ENCODE peak calls at places on chromosomes 1 and 21, in ten cellular contexts. One of them, this sample, is unnamed.

GRCh38 chr1:211520641-211521040 is 28.7 kb upstream of the RD3 start:
- DNase-seq in EH: no peak
- DNase-seq in stimulated activated CD8-positive, alpha-beta memory T cell treated with anti-CD3 and anti-CD28 coated beads, Interleukin-4, amount 100 ng/mL, for 24 hours: no peak
- DNase-seq in HFFc6: peak; percentile 8
- DNase-seq in colonic mucosa: no peak
- DNase-seq in AG10803: no peak
- DNase-seq in NCI-H748 treated with DMSO at 0.1 percent for 48 hours: no peak
- DNase-seq in epithelial cell of prostate: no peak
- DNase-seq in dermis microvascular lymphatic vessel endothelial cell: peak; percentile 23
- DNase-seq in substantia nigra: no peak
- DNase-seq in this sample: no peak

GRCh38 chr1:234540404-234540762 is 61.4 kb upstream of the TARBP1 start:
- DNase-seq in EH: no peak
- DNase-seq in stimulated activated CD8-positive, alpha-beta memory T cell treated with anti-CD3 and anti-CD28 coated beads, Interleukin-4, amount 100 ng/mL, for 24 hours: no peak
- DNase-seq in HFFc6: no peak
- DNase-seq in colonic mucosa: no peak
- DNase-seq in AG10803: no peak
- DNase-seq in NCI-H748 treated with DMSO at 0.1 percent for 48 hours: no peak
- DNase-seq in epithelial cell of prostate: no peak
- DNase-seq in dermis microvascular lymphatic vessel endothelial cell: no peak
- DNase-seq in substantia nigra: no peak
- DNase-seq in this sample: no peak

GRCh38 chr1:11193376-11193775 is 4.2 kb downstream of the ANGPTL7 start:
- DNase-seq in EH: no peak
- DNase-seq in stimulated activated CD8-positive, alpha-beta memory T cell treated with anti-CD3 and anti-CD28 coated beads, Interleukin-4, amount 100 ng/mL, for 24 hours: no peak
- DNase-seq in HFFc6: no peak
- DNase-seq in colonic mucosa: no peak
- DNase-seq in AG10803: no peak
- DNase-seq in NCI-H748 treated with DMSO at 0.1 percent for 48 hours: no peak
- DNase-seq in epithelial cell of prostate: no peak
- DNase-seq in dermis microvascular lymphatic vessel endothelial cell: no peak
- DNase-seq in substantia nigra: no peak
- DNase-seq in this sample: no peak

GRCh38 chr1:221511797-221512196 is 230.1 kb downstream of the DUSP10 start:
- DNase-seq in EH: no peak
- DNase-seq in stimulated activated CD8-positive, alpha-beta memory T cell treated with anti-CD3 and anti-CD28 coated beads, Interleukin-4, amount 100 ng/mL, for 24 hours: no peak
- DNase-seq in HFFc6: no peak
- DNase-seq in colonic mucosa: no peak
- DNase-seq in AG10803: no peak
- DNase-seq in NCI-H748 treated with DMSO at 0.1 percent for 48 hours: no peak
- DNase-seq in epithelial cell of prostate: no peak
- DNase-seq in dermis microvascular lymphatic vessel endothelial cell: no peak
- DNase-seq in substantia nigra: no peak
- DNase-seq in this sample: no peak

GRCh38 chr1:88302843-88303486 is 381.1 kb upstream of the PKN2 start:
- DNase-seq in EH: peak; percentile 19
- DNase-seq in stimulated activated CD8-positive, alpha-beta memory T cell treated with anti-CD3 and anti-CD28 coated beads, Interleukin-4, amount 100 ng/mL, for 24 hours: no peak
- DNase-seq in HFFc6: peak; percentile 1
- DNase-seq in colonic mucosa: no peak
- DNase-seq in AG10803: peak; percentile 43
- DNase-seq in NCI-H748 treated with DMSO at 0.1 percent for 48 hours: no peak
- DNase-seq in epithelial cell of prostate: no peak
- DNase-seq in dermis microvascular lymphatic vessel endothelial cell: peak; percentile 42
- DNase-seq in substantia nigra: no peak
- DNase-seq in this sample: no peak

GRCh38 chr1:168324745-168325425 is 44.2 kb downstream of the TBX19 start:
- DNase-seq in EH: no peak
- DNase-seq in stimulated activated CD8-positive, alpha-beta memory T cell treated with anti-CD3 and anti-CD28 coated beads, Interleukin-4, amount 100 ng/mL, for 24 hours: no peak
- DNase-seq in HFFc6: no peak
- DNase-seq in colonic mucosa: no peak
- DNase-seq in AG10803: no peak
- DNase-seq in NCI-H748 treated with DMSO at 0.1 percent for 48 hours: no peak
- DNase-seq in epithelial cell of prostate: no peak
- DNase-seq in dermis microvascular lymphatic vessel endothelial cell: no peak
- DNase-seq in substantia nigra: no peak
- DNase-seq in this sample: no peak

GRCh38 chr21:42564561-42564971 is 50.9 kb downstream of the SLC37A1 start:
- DNase-seq in EH: no peak
- DNase-seq in stimulated activated CD8-positive, alpha-beta memory T cell treated with anti-CD3 and anti-CD28 coated beads, Interleukin-4, amount 100 ng/mL, for 24 hours: no peak
- DNase-seq in HFFc6: no peak
- DNase-seq in colonic mucosa: no peak
- DNase-seq in AG10803: no peak
- DNase-seq in NCI-H748 treated with DMSO at 0.1 percent for 48 hours: no peak
- DNase-seq in epithelial cell of prostate: no peak
- DNase-seq in dermis microvascular lymphatic vessel endothelial cell: no peak
- DNase-seq in substantia nigra: no peak
- DNase-seq in this sample: no peak

GRCh38 chr1:230431517-230431916 is 5.4 kb upstream of the PGBD5 start:
- DNase-seq in EH: no peak
- DNase-seq in stimulated activated CD8-positive, alpha-beta memory T cell treated with anti-CD3 and anti-CD28 coated beads, Interleukin-4, amount 100 ng/mL, for 24 hours: no peak
- DNase-seq in HFFc6: no peak
- DNase-seq in colonic mucosa: no peak
- DNase-seq in AG10803: no peak
- DNase-seq in NCI-H748 treated with DMSO at 0.1 percent for 48 hours: no peak
- DNase-seq in epithelial cell of prostate: no peak
- DNase-seq in dermis microvascular lymphatic vessel endothelial cell: no peak
- DNase-seq in substantia nigra: no peak
- DNase-seq in this sample: no peak

GRCh38 chr1:229751629-229752028 is 125.6 kb downstream of the URB2 start:
- DNase-seq in EH: no peak
- DNase-seq in stimulated activated CD8-positive, alpha-beta memory T cell treated with anti-CD3 and anti-CD28 coated beads, Interleukin-4, amount 100 ng/mL, for 24 hours: no peak
- DNase-seq in HFFc6: no peak
- DNase-seq in colonic mucosa: no peak
- DNase-seq in AG10803: no peak
- DNase-seq in NCI-H748 treated with DMSO at 0.1 percent for 48 hours: no peak
- DNase-seq in epithelial cell of prostate: no peak
- DNase-seq in dermis microvascular lymphatic vessel endothelial cell: no peak
- DNase-seq in substantia nigra: no peak
- DNase-seq in this sample: no peak

GRCh38 chr1:219931033-219931432 is 2.7 kb upstream of the SLC30A10 start:
- DNase-seq in EH: no peak
- DNase-seq in stimulated activated CD8-positive, alpha-beta memory T cell treated with anti-CD3 and anti-CD28 coated beads, Interleukin-4, amount 100 ng/mL, for 24 hours: no peak
- DNase-seq in HFFc6: no peak
- DNase-seq in colonic mucosa: no peak
- DNase-seq in AG10803: no peak
- DNase-seq in NCI-H748 treated with DMSO at 0.1 percent for 48 hours: no peak
- DNase-seq in epithelial cell of prostate: no peak
- DNase-seq in dermis microvascular lymphatic vessel endothelial cell: no peak
- DNase-seq in substantia nigra: no peak
- DNase-seq in this sample: no peak

GRCh38 chr21:45248893-45249381 is 38.8 kb downstream of the POFUT2 start:
- DNase-seq in EH: peak; percentile 41
- DNase-seq in stimulated activated CD8-positive, alpha-beta memory T cell treated with anti-CD3 and anti-CD28 coated beads, Interleukin-4, amount 100 ng/mL, for 24 hours: no peak
- DNase-seq in HFFc6: no peak
- DNase-seq in colonic mucosa: no peak
- DNase-seq in AG10803: peak; percentile 42
- DNase-seq in NCI-H748 treated with DMSO at 0.1 percent for 48 hours: no peak
- DNase-seq in epithelial cell of prostate: no peak
- DNase-seq in dermis microvascular lymphatic vessel endothelial cell: no peak
- DNase-seq in substantia nigra: no peak
- DNase-seq in this sample: no peak

GRCh38 chr1:184035719-184036516 is 1.6 kb downstream of the COLGALT2 start:
- DNase-seq in EH: no peak
- DNase-seq in stimulated activated CD8-positive, alpha-beta memory T cell treated with anti-CD3 and anti-CD28 coated beads, Interleukin-4, amount 100 ng/mL, for 24 hours: no peak
- DNase-seq in HFFc6: no peak
- DNase-seq in colonic mucosa: no peak
- DNase-seq in AG10803: no peak
- DNase-seq in NCI-H748 treated with DMSO at 0.1 percent for 48 hours: no peak
- DNase-seq in epithelial cell of prostate: no peak
- DNase-seq in dermis microvascular lymphatic vessel endothelial cell: no peak
- DNase-seq in substantia nigra: no peak
- DNase-seq in this sample: no peak

GRCh38 chr1:192654607-192655389 is 18.9 kb downstream of the RGS13 start:
- DNase-seq in EH: peak; percentile 80
- DNase-seq in stimulated activated CD8-positive, alpha-beta memory T cell treated with anti-CD3 and anti-CD28 coated beads, Interleukin-4, amount 100 ng/mL, for 24 hours: no peak
- DNase-seq in HFFc6: peak; percentile 75
- DNase-seq in colonic mucosa: no peak
- DNase-seq in AG10803: peak; percentile 59
- DNase-seq in NCI-H748 treated with DMSO at 0.1 percent for 48 hours: no peak
- DNase-seq in epithelial cell of prostate: no peak
- DNase-seq in dermis microvascular lymphatic vessel endothelial cell: peak; percentile 13
- DNase-seq in substantia nigra: no peak
- DNase-seq in this sample: no peak

GRCh38 chr1:93770640-93771039 is 89.0 kb upstream of the BCAR3 start:
- DNase-seq in EH: peak; percentile 41
- DNase-seq in stimulated activated CD8-positive, alpha-beta memory T cell treated with anti-CD3 and anti-CD28 coated beads, Interleukin-4, amount 100 ng/mL, for 24 hours: no peak
- DNase-seq in HFFc6: no peak
- DNase-seq in colonic mucosa: no peak
- DNase-seq in AG10803: no peak
- DNase-seq in NCI-H748 treated with DMSO at 0.1 percent for 48 hours: no peak
- DNase-seq in epithelial cell of prostate: no peak
- DNase-seq in dermis microvascular lymphatic vessel endothelial cell: peak; percentile 17
- DNase-seq in substantia nigra: no peak
- DNase-seq in this sample: no peak

GRCh38 chr1:41073971-41074370 is 52.4 kb upstream of the SLFNL1 start:
- DNase-seq in EH: peak; percentile 79
- DNase-seq in stimulated activated CD8-positive, alpha-beta memory T cell treated with anti-CD3 and anti-CD28 coated beads, Interleukin-4, amount 100 ng/mL, for 24 hours: no peak
- DNase-seq in HFFc6: peak; percentile 64
- DNase-seq in colonic mucosa: no peak
- DNase-seq in AG10803: peak; percentile 57
- DNase-seq in NCI-H748 treated with DMSO at 0.1 percent for 48 hours: no peak
- DNase-seq in epithelial cell of prostate: peak; percentile 3
- DNase-seq in dermis microvascular lymphatic vessel endothelial cell: peak; percentile 47
- DNase-seq in substantia nigra: no peak
- DNase-seq in this sample: no peak

GRCh38 chr21:44510508-44511218 is 29.3 kb downstream of the KRTAP10-1 start:
- DNase-seq in EH: peak; percentile 4
- DNase-seq in stimulated activated CD8-positive, alpha-beta memory T cell treated with anti-CD3 and anti-CD28 coated beads, Interleukin-4, amount 100 ng/mL, for 24 hours: peak; percentile 66
- DNase-seq in HFFc6: no peak
- DNase-seq in colonic mucosa: peak; percentile 70
- DNase-seq in AG10803: peak; percentile 20
- DNase-seq in NCI-H748 treated with DMSO at 0.1 percent for 48 hours: peak; percentile 59
- DNase-seq in epithelial cell of prostate: peak; percentile 22
- DNase-seq in dermis microvascular lymphatic vessel endothelial cell: peak; percentile 47
- DNase-seq in substantia nigra: no peak
- DNase-seq in this sample: no peak

GRCh38 chr1:1137256-1138045 is 21.6 kb upstream of the C1orf159 start:
- DNase-seq in EH: no peak
- DNase-seq in stimulated activated CD8-positive, alpha-beta memory T cell treated with anti-CD3 and anti-CD28 coated beads, Interleukin-4, amount 100 ng/mL, for 24 hours: peak; percentile 62
- DNase-seq in HFFc6: no peak
- DNase-seq in colonic mucosa: peak; percentile 72
- DNase-seq in AG10803: no peak
- DNase-seq in NCI-H748 treated with DMSO at 0.1 percent for 48 hours: no peak
- DNase-seq in epithelial cell of prostate: no peak
- DNase-seq in dermis microvascular lymphatic vessel endothelial cell: no peak
- DNase-seq in substantia nigra: no peak
- DNase-seq in this sample: no peak

GRCh38 chr1:203526572-203526971 is 32.6 kb downstream of the OPTC start:
- DNase-seq in EH: peak; percentile 57
- DNase-seq in stimulated activated CD8-positive, alpha-beta memory T cell treated with anti-CD3 and anti-CD28 coated beads, Interleukin-4, amount 100 ng/mL, for 24 hours: no peak
- DNase-seq in HFFc6: no peak
- DNase-seq in colonic mucosa: no peak
- DNase-seq in AG10803: no peak
- DNase-seq in NCI-H748 treated with DMSO at 0.1 percent for 48 hours: no peak
- DNase-seq in epithelial cell of prostate: no peak
- DNase-seq in dermis microvascular lymphatic vessel endothelial cell: no peak
- DNase-seq in substantia nigra: no peak
- DNase-seq in this sample: no peak

GRCh38 chr21:31911138-31911907 is 38.5 kb downstream of the HUNK start:
- DNase-seq in EH: peak; percentile 96
- DNase-seq in stimulated activated CD8-positive, alpha-beta memory T cell treated with anti-CD3 and anti-CD28 coated beads, Interleukin-4, amount 100 ng/mL, for 24 hours: no peak
- DNase-seq in HFFc6: peak; percentile 47
- DNase-seq in colonic mucosa: no peak
- DNase-seq in AG10803: peak; percentile 95
- DNase-seq in NCI-H748 treated with DMSO at 0.1 percent for 48 hours: no peak
- DNase-seq in epithelial cell of prostate: peak; percentile 29
- DNase-seq in dermis microvascular lymphatic vessel endothelial cell: no peak
- DNase-seq in substantia nigra: no peak
- DNase-seq in this sample: no peak

GRCh38 chr1:202238914-202239313 is 45.3 kb downstream of the LGR6 start:
- DNase-seq in EH: no peak
- DNase-seq in stimulated activated CD8-positive, alpha-beta memory T cell treated with anti-CD3 and anti-CD28 coated beads, Interleukin-4, amount 100 ng/mL, for 24 hours: no peak
- DNase-seq in HFFc6: no peak
- DNase-seq in colonic mucosa: no peak
- DNase-seq in AG10803: no peak
- DNase-seq in NCI-H748 treated with DMSO at 0.1 percent for 48 hours: no peak
- DNase-seq in epithelial cell of prostate: no peak
- DNase-seq in dermis microvascular lymphatic vessel endothelial cell: no peak
- DNase-seq in substantia nigra: no peak
- DNase-seq in this sample: no peak

GRCh38 chr1:231318568-231318967 is 19.1 kb downstream of the EXOC8 start:
- DNase-seq in EH: no peak
- DNase-seq in stimulated activated CD8-positive, alpha-beta memory T cell treated with anti-CD3 and anti-CD28 coated beads, Interleukin-4, amount 100 ng/mL, for 24 hours: no peak
- DNase-seq in HFFc6: no peak
- DNase-seq in colonic mucosa: no peak
- DNase-seq in AG10803: no peak
- DNase-seq in NCI-H748 treated with DMSO at 0.1 percent for 48 hours: no peak
- DNase-seq in epithelial cell of prostate: no peak
- DNase-seq in dermis microvascular lymphatic vessel endothelial cell: no peak
- DNase-seq in substantia nigra: no peak
- DNase-seq in this sample: no peak

GRCh38 chr1:234722267-234722704 is 112.3 kb upstream of the IRF2BP2 start:
- DNase-seq in EH: no peak
- DNase-seq in stimulated activated CD8-positive, alpha-beta memory T cell treated with anti-CD3 and anti-CD28 coated beads, Interleukin-4, amount 100 ng/mL, for 24 hours: no peak
- DNase-seq in HFFc6: no peak
- DNase-seq in colonic mucosa: no peak
- DNase-seq in AG10803: no peak
- DNase-seq in NCI-H748 treated with DMSO at 0.1 percent for 48 hours: no peak
- DNase-seq in epithelial cell of prostate: no peak
- DNase-seq in dermis microvascular lymphatic vessel endothelial cell: no peak
- DNase-seq in substantia nigra: no peak
- DNase-seq in this sample: no peak

GRCh38 chr1:199029855-199030254 is 391.0 kb downstream of the PTPRC start:
- DNase-seq in EH: peak; percentile 31
- DNase-seq in stimulated activated CD8-positive, alpha-beta memory T cell treated with anti-CD3 and anti-CD28 coated beads, Interleukin-4, amount 100 ng/mL, for 24 hours: no peak
- DNase-seq in HFFc6: peak; percentile 79
- DNase-seq in colonic mucosa: no peak
- DNase-seq in AG10803: peak; percentile 20
- DNase-seq in NCI-H748 treated with DMSO at 0.1 percent for 48 hours: no peak
- DNase-seq in epithelial cell of prostate: peak; percentile 64
- DNase-seq in dermis microvascular lymphatic vessel endothelial cell: no peak
- DNase-seq in substantia nigra: no peak
- DNase-seq in this sample: no peak

GRCh38 chr1:156589546-156589945 is 2.0 kb upstream of the NAXE start:
- DNase-seq in EH: no peak
- DNase-seq in stimulated activated CD8-positive, alpha-beta memory T cell treated with anti-CD3 and anti-CD28 coated beads, Interleukin-4, amount 100 ng/mL, for 24 hours: no peak
- DNase-seq in HFFc6: no peak
- DNase-seq in colonic mucosa: no peak
- DNase-seq in AG10803: no peak
- DNase-seq in NCI-H748 treated with DMSO at 0.1 percent for 48 hours: no peak
- DNase-seq in epithelial cell of prostate: no peak
- DNase-seq in dermis microvascular lymphatic vessel endothelial cell: peak; percentile 65
- DNase-seq in substantia nigra: no peak
- DNase-seq in this sample: no peak

GRCh38 chr1:1021010-1021845 is 1.3 kb downstream of the AGRN start:
- DNase-seq in EH: peak; percentile 87
- DNase-seq in stimulated activated CD8-positive, alpha-beta memory T cell treated with anti-CD3 and anti-CD28 coated beads, Interleukin-4, amount 100 ng/mL, for 24 hours: no peak
- DNase-seq in HFFc6: peak; percentile 72
- DNase-seq in colonic mucosa: peak; percentile 88
- DNase-seq in AG10803: peak; percentile 73
- DNase-seq in NCI-H748 treated with DMSO at 0.1 percent for 48 hours: peak; percentile 26
- DNase-seq in epithelial cell of prostate: no peak
- DNase-seq in dermis microvascular lymphatic vessel endothelial cell: peak; percentile 70
- DNase-seq in substantia nigra: no peak
- DNase-seq in this sample: no peak

GRCh38 chr1:190084552-190084951 is 393.1 kb downstream of the BRINP3 start:
- DNase-seq in EH: no peak
- DNase-seq in stimulated activated CD8-positive, alpha-beta memory T cell treated with anti-CD3 and anti-CD28 coated beads, Interleukin-4, amount 100 ng/mL, for 24 hours: no peak
- DNase-seq in HFFc6: no peak
- DNase-seq in colonic mucosa: no peak
- DNase-seq in AG10803: no peak
- DNase-seq in NCI-H748 treated with DMSO at 0.1 percent for 48 hours: no peak
- DNase-seq in epithelial cell of prostate: no peak
- DNase-seq in dermis microvascular lymphatic vessel endothelial cell: no peak
- DNase-seq in substantia nigra: no peak
- DNase-seq in this sample: no peak

GRCh38 chr1:27726173-27726793 is 522 bp downstream of the FAM76A start:
- DNase-seq in EH: peak; percentile 59
- DNase-seq in stimulated activated CD8-positive, alpha-beta memory T cell treated with anti-CD3 and anti-CD28 coated beads, Interleukin-4, amount 100 ng/mL, for 24 hours: peak; percentile 29
- DNase-seq in HFFc6: peak; percentile 23
- DNase-seq in colonic mucosa: peak; percentile 56
- DNase-seq in AG10803: peak; percentile 31
- DNase-seq in NCI-H748 treated with DMSO at 0.1 percent for 48 hours: no peak
- DNase-seq in epithelial cell of prostate: no peak
- DNase-seq in dermis microvascular lymphatic vessel endothelial cell: peak; percentile 61
- DNase-seq in substantia nigra: peak; percentile 43
- DNase-seq in this sample: peak; percentile 70

GRCh38 chr1:197692965-197693364 is 82.3 kb downstream of the DENND1B start:
- DNase-seq in EH: peak; percentile 44
- DNase-seq in stimulated activated CD8-positive, alpha-beta memory T cell treated with anti-CD3 and anti-CD28 coated beads, Interleukin-4, amount 100 ng/mL, for 24 hours: no peak
- DNase-seq in HFFc6: peak; percentile 46
- DNase-seq in colonic mucosa: no peak
- DNase-seq in AG10803: peak; percentile 47
- DNase-seq in NCI-H748 treated with DMSO at 0.1 percent for 48 hours: peak; percentile 9
- DNase-seq in epithelial cell of prostate: no peak
- DNase-seq in dermis microvascular lymphatic vessel endothelial cell: peak; percentile 4
- DNase-seq in substantia nigra: no peak
- DNase-seq in this sample: no peak

This sample was measured in hypothalamus.